ENCODE peak calls at places on chromosome 6, in ten cellular contexts. One of them, this sample, is unnamed.
A peak's percentile ranks its signal among the peaks of the same experiment; 100 is the strongest.

GRCh38 chr6:89406157-89406556 is 5.9 kb downstream of the RRAGD start:
- DNase-seq in heart left ventricle: no peak
- DNase-seq in thoracic aorta: no peak
- DNase-seq in heart right ventricle: no peak
- DNase-seq in body of pancreas: no peak
- DNase-seq in Caco-2: no peak
- DNase-seq in astrocyte of the spinal cord: no peak
- DNase-seq in GM12878: no peak
- DNase-seq in spleen: no peak
- DNase-seq in GM23248: no peak
- DNase-seq in this sample: no peak

GRCh38 chr6:70520575-70520974 is 46.2 kb upstream of the SDHAF4 start:
- DNase-seq in heart left ventricle: no peak
- DNase-seq in thoracic aorta: no peak
- DNase-seq in heart right ventricle: no peak
- DNase-seq in body of pancreas: no peak
- DNase-seq in Caco-2: no peak
- DNase-seq in astrocyte of the spinal cord: peak; percentile 7
- DNase-seq in GM12878: no peak
- DNase-seq in spleen: no peak
- DNase-seq in GM23248: peak; percentile 37
- DNase-seq in this sample: no peak

GRCh38 chr6:77368660-77369313 is 94.5 kb downstream of the HTR1B start:
- DNase-seq in heart left ventricle: peak; percentile 21
- DNase-seq in thoracic aorta: no peak
- DNase-seq in heart right ventricle: peak; percentile 18
- DNase-seq in body of pancreas: peak; percentile 74
- DNase-seq in Caco-2: no peak
- DNase-seq in astrocyte of the spinal cord: peak; percentile 3
- DNase-seq in GM12878: no peak
- DNase-seq in spleen: no peak
- DNase-seq in GM23248: peak; percentile 60
- DNase-seq in this sample: peak; percentile 36

GRCh38 chr6:37483917-37484785 is 15.5 kb downstream of the CCDC167 start:
- DNase-seq in heart left ventricle: peak; percentile 53
- DNase-seq in thoracic aorta: no peak
- DNase-seq in heart right ventricle: peak; percentile 48
- DNase-seq in body of pancreas: peak; percentile 67
- DNase-seq in Caco-2: peak; percentile 61
- DNase-seq in astrocyte of the spinal cord: peak; percentile 30
- DNase-seq in GM12878: no peak
- DNase-seq in spleen: peak; percentile 92
- DNase-seq in GM23248: peak; percentile 61
- DNase-seq in this sample: peak; percentile 51

GRCh38 chr6:80969439-80969838 is 783.0 kb downstream of the TENT5A start:
- DNase-seq in heart left ventricle: no peak
- DNase-seq in thoracic aorta: no peak
- DNase-seq in heart right ventricle: no peak
- DNase-seq in body of pancreas: no peak
- DNase-seq in Caco-2: no peak
- DNase-seq in astrocyte of the spinal cord: peak; percentile 26
- DNase-seq in GM12878: no peak
- DNase-seq in spleen: no peak
- DNase-seq in GM23248: peak; percentile 3
- DNase-seq in this sample: no peak

GRCh38 chr6:42498473-42499128 is 46.9 kb upstream of the TRERF1 start:
- DNase-seq in heart left ventricle: no peak
- DNase-seq in thoracic aorta: no peak
- DNase-seq in heart right ventricle: peak; percentile 11
- DNase-seq in body of pancreas: peak; percentile 23
- DNase-seq in Caco-2: peak; percentile 47
- DNase-seq in astrocyte of the spinal cord: no peak
- DNase-seq in GM12878: no peak
- DNase-seq in spleen: no peak
- DNase-seq in GM23248: no peak
- DNase-seq in this sample: peak; percentile 51

GRCh38 chr6:94862116-94862515 is 715.2 kb upstream of the MANEA start:
- DNase-seq in heart left ventricle: no peak
- DNase-seq in thoracic aorta: no peak
- DNase-seq in heart right ventricle: no peak
- DNase-seq in body of pancreas: no peak
- DNase-seq in Caco-2: no peak
- DNase-seq in astrocyte of the spinal cord: peak; percentile 10
- DNase-seq in GM12878: no peak
- DNase-seq in spleen: no peak
- DNase-seq in GM23248: no peak
- DNase-seq in this sample: no peak

GRCh38 chr6:55621993-55622392 is 43.0 kb upstream of the HMGCLL1 start:
- DNase-seq in heart left ventricle: no peak
- DNase-seq in thoracic aorta: no peak
- DNase-seq in heart right ventricle: no peak
- DNase-seq in body of pancreas: no peak
- DNase-seq in Caco-2: no peak
- DNase-seq in astrocyte of the spinal cord: no peak
- DNase-seq in GM12878: no peak
- DNase-seq in spleen: no peak
- DNase-seq in GM23248: no peak
- DNase-seq in this sample: no peak

GRCh38 chr6:24357336-24358218 is at the start of gene DCDC2:
- DNase-seq in heart left ventricle: no peak
- DNase-seq in thoracic aorta: no peak
- DNase-seq in heart right ventricle: no peak
- DNase-seq in body of pancreas: peak; percentile 97
- DNase-seq in Caco-2: peak; percentile 98
- DNase-seq in astrocyte of the spinal cord: no peak
- DNase-seq in GM12878: no peak
- DNase-seq in spleen: peak; percentile 78
- DNase-seq in GM23248: peak; percentile 29
- DNase-seq in this sample: peak; percentile 69

GRCh38 chr6:3001773-3002293 is 2.1 kb downstream of the NQO2 start:
- DNase-seq in heart left ventricle: no peak
- DNase-seq in thoracic aorta: no peak
- DNase-seq in heart right ventricle: peak; percentile 25
- DNase-seq in body of pancreas: peak; percentile 22
- DNase-seq in Caco-2: no peak
- DNase-seq in astrocyte of the spinal cord: peak; percentile 63
- DNase-seq in GM12878: no peak
- DNase-seq in spleen: no peak
- DNase-seq in GM23248: peak; percentile 93
- DNase-seq in this sample: peak; percentile 81

GRCh38 chr6:29624520-29624961 is 8.4 kb downstream of the GABBR1 start:
- DNase-seq in heart left ventricle: no peak
- DNase-seq in thoracic aorta: no peak
- DNase-seq in heart right ventricle: no peak
- DNase-seq in body of pancreas: no peak
- DNase-seq in Caco-2: no peak
- DNase-seq in astrocyte of the spinal cord: no peak
- DNase-seq in GM12878: no peak
- DNase-seq in spleen: no peak
- DNase-seq in GM23248: no peak
- DNase-seq in this sample: no peak

GRCh38 chr6:159988983-159989454 is 20.1 kb downstream of the IGF2R start:
- DNase-seq in heart left ventricle: no peak
- DNase-seq in thoracic aorta: no peak
- DNase-seq in heart right ventricle: no peak
- DNase-seq in body of pancreas: no peak
- DNase-seq in Caco-2: no peak
- DNase-seq in astrocyte of the spinal cord: peak; percentile 59
- DNase-seq in GM12878: no peak
- DNase-seq in spleen: peak; percentile 80
- DNase-seq in GM23248: peak; percentile 61
- DNase-seq in this sample: no peak

GRCh38 chr6:34049395-34050342 is 96.2 kb downstream of the GRM4 start:
- DNase-seq in heart left ventricle: no peak
- DNase-seq in thoracic aorta: no peak
- DNase-seq in heart right ventricle: no peak
- DNase-seq in body of pancreas: no peak
- DNase-seq in Caco-2: no peak
- DNase-seq in astrocyte of the spinal cord: no peak
- DNase-seq in GM12878: no peak
- DNase-seq in spleen: no peak
- DNase-seq in GM23248: no peak
- DNase-seq in this sample: no peak

GRCh38 chr6:114783783-114784182 is 441.0 kb upstream of the HS3ST5 start:
- DNase-seq in heart left ventricle: no peak
- DNase-seq in thoracic aorta: no peak
- DNase-seq in heart right ventricle: no peak
- DNase-seq in body of pancreas: no peak
- DNase-seq in Caco-2: no peak
- DNase-seq in astrocyte of the spinal cord: no peak
- DNase-seq in GM12878: no peak
- DNase-seq in spleen: no peak
- DNase-seq in GM23248: no peak
- DNase-seq in this sample: no peak

DNA sequence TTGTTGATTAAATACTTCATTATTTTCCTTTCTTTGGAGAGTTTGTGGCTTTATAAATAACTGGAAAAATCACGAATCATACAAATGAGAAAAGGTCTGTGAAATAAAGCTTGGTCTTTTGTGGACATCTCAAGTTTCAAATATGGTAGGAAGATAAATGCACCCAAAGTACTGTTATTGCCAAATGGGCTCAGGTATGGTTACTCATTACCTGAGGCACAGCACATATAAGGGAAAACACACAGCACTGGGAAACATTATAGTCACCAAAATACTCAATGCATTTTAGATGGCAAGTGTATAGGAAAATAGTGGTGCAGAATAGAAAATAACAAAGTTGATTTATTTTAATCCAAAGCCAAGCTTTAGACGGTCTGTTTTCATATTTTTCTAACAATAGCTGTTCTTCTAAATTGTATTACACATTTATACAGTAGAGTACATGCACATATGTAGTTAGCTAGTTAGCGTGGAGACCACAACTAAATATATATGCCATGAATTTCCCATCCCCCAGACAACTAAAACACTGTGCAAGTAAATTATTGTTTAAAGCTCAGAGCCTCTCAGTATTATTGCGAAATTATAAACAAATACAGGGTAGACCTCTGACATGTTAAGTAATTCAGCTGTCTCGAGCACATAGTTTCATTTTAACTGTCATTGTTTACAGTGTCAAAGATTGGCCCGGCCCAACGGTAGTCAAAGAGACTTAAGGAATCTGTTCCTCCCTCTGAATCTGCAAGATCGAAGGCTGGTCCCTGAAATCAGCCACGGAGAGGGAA is 335.9 kb downstream of the SYNE1 start:
- DNase-seq in heart left ventricle: no peak
- DNase-seq in thoracic aorta: no peak
- DNase-seq in heart right ventricle: no peak
- DNase-seq in body of pancreas: no peak
- DNase-seq in Caco-2: no peak
- DNase-seq in astrocyte of the spinal cord: no peak
- DNase-seq in GM12878: no peak
- DNase-seq in spleen: no peak
- DNase-seq in GM23248: no peak
- DNase-seq in this sample: peak; percentile 58
- H3K4me3 ChIP-seq in heart left ventricle: peak overlapping the region; percentile 52
- H3K4me3 ChIP-seq in thoracic aorta: peak overlapping the region; percentile 77
- H3K4me3 ChIP-seq in heart right ventricle: peak overlapping the region; percentile 74
- H3K4me3 ChIP-seq in body of pancreas: peak overlapping the region; percentile 36
- H3K4me3 ChIP-seq in Caco-2: peak overlapping the region; percentile 76
- H3K4me3 ChIP-seq in astrocyte of the spinal cord: peak overlapping the region; percentile 67
- H3K4me3 ChIP-seq in GM12878: peak overlapping the region; percentile 72
- H3K4me3 ChIP-seq in spleen: peak overlapping the region; percentile 62
- H3K4me3 ChIP-seq in GM23248: peak overlapping the region; percentile 80
- H3K4me3 ChIP-seq in this sample: peak overlapping the region; percentile 30

GRCh38 chr6:163668061-163668426 is 253.5 kb downstream of the QKI start:
- DNase-seq in heart left ventricle: no peak
- DNase-seq in thoracic aorta: no peak
- DNase-seq in heart right ventricle: no peak
- DNase-seq in body of pancreas: no peak
- DNase-seq in Caco-2: no peak
- DNase-seq in astrocyte of the spinal cord: no peak
- DNase-seq in GM12878: no peak
- DNase-seq in spleen: no peak
- DNase-seq in GM23248: no peak
- DNase-seq in this sample: no peak
- H3K4me3 ChIP-seq in heart left ventricle: no peak overlapping the region
- H3K4me3 ChIP-seq in thoracic aorta: no peak overlapping the region
- H3K4me3 ChIP-seq in heart right ventricle: no peak overlapping the region
- H3K4me3 ChIP-seq in body of pancreas: no peak overlapping the region
- H3K4me3 ChIP-seq in Caco-2: no peak overlapping the region
- H3K4me3 ChIP-seq in astrocyte of the spinal cord: no peak overlapping the region
- H3K4me3 ChIP-seq in GM12878: no peak overlapping the region
- H3K4me3 ChIP-seq in spleen: no peak overlapping the region
- H3K4me3 ChIP-seq in GM23248: no peak overlapping the region
- H3K4me3 ChIP-seq in this sample: no peak overlapping the region

GRCh38 chr6:108165714-108166663 is at the start of gene NR2E1:
- DNase-seq in heart left ventricle: no peak
- DNase-seq in thoracic aorta: no peak
- DNase-seq in heart right ventricle: no peak
- DNase-seq in body of pancreas: no peak
- DNase-seq in Caco-2: peak; percentile 57
- DNase-seq in astrocyte of the spinal cord: peak; percentile 28
- DNase-seq in GM12878: no peak
- DNase-seq in spleen: no peak
- DNase-seq in GM23248: peak; percentile 23
- DNase-seq in this sample: no peak
- H3K4me3 ChIP-seq in heart left ventricle: peak within 1 kb of the TSS; percentile 17
- H3K4me3 ChIP-seq in thoracic aorta: peak within 1 kb of the TSS; percentile 49
- H3K4me3 ChIP-seq in heart right ventricle: no peak within 1 kb of the TSS
- H3K4me3 ChIP-seq in body of pancreas: no peak within 1 kb of the TSS
- H3K4me3 ChIP-seq in Caco-2: peak within 1 kb of the TSS; percentile 50
- H3K4me3 ChIP-seq in astrocyte of the spinal cord: no peak within 1 kb of the TSS
- H3K4me3 ChIP-seq in GM12878: no peak within 1 kb of the TSS
- H3K4me3 ChIP-seq in spleen: peak within 1 kb of the TSS; percentile 16
- H3K4me3 ChIP-seq in GM23248: no peak within 1 kb of the TSS
- H3K4me3 ChIP-seq in this sample: peak within 1 kb of the TSS; percentile 3

GRCh38 chr6:116579143-116579542 is 7.8 kb downstream of the RWDD1 start:
- DNase-seq in heart left ventricle: no peak
- DNase-seq in thoracic aorta: no peak
- DNase-seq in heart right ventricle: no peak
- DNase-seq in body of pancreas: no peak
- DNase-seq in Caco-2: no peak
- DNase-seq in astrocyte of the spinal cord: no peak
- DNase-seq in GM12878: no peak
- DNase-seq in spleen: no peak
- DNase-seq in GM23248: peak; percentile 14
- DNase-seq in this sample: peak; percentile 9

GRCh38 chr6:116572162-116572561 is 858 bp downstream of the RWDD1 start:
- DNase-seq in heart left ventricle: peak; percentile 12
- DNase-seq in thoracic aorta: no peak
- DNase-seq in heart right ventricle: peak; percentile 23
- DNase-seq in body of pancreas: peak; percentile 50
- DNase-seq in Caco-2: no peak
- DNase-seq in astrocyte of the spinal cord: peak; percentile 58
- DNase-seq in GM12878: no peak
- DNase-seq in spleen: no peak
- DNase-seq in GM23248: peak; percentile 75
- DNase-seq in this sample: peak; percentile 69

GRCh38 chr6:116580198-116580597 is 8.9 kb downstream of the RWDD1 start:
- DNase-seq in heart left ventricle: no peak
- DNase-seq in thoracic aorta: no peak
- DNase-seq in heart right ventricle: no peak
- DNase-seq in body of pancreas: no peak
- DNase-seq in Caco-2: no peak
- DNase-seq in astrocyte of the spinal cord: peak; percentile 44
- DNase-seq in GM12878: no peak
- DNase-seq in spleen: no peak
- DNase-seq in GM23248: peak; percentile 73
- DNase-seq in this sample: no peak

GRCh38 chr6:116575227-116575626 is 3.9 kb downstream of the RWDD1 start:
- DNase-seq in heart left ventricle: no peak
- DNase-seq in thoracic aorta: no peak
- DNase-seq in heart right ventricle: no peak
- DNase-seq in body of pancreas: no peak
- DNase-seq in Caco-2: no peak
- DNase-seq in astrocyte of the spinal cord: no peak
- DNase-seq in GM12878: no peak
- DNase-seq in spleen: no peak
- DNase-seq in GM23248: no peak
- DNase-seq in this sample: no peak

GRCh38 chr6:116577486-116577885 is 6.2 kb downstream of the RWDD1 start:
- DNase-seq in heart left ventricle: no peak
- DNase-seq in thoracic aorta: no peak
- DNase-seq in heart right ventricle: no peak
- DNase-seq in body of pancreas: no peak
- DNase-seq in Caco-2: no peak
- DNase-seq in astrocyte of the spinal cord: no peak
- DNase-seq in GM12878: no peak
- DNase-seq in spleen: no peak
- DNase-seq in GM23248: no peak
- DNase-seq in this sample: no peak
- H3K4me3 ChIP-seq in heart left ventricle: no peak overlapping the region
- H3K4me3 ChIP-seq in thoracic aorta: no peak overlapping the region
- H3K4me3 ChIP-seq in heart right ventricle: no peak overlapping the region
- H3K4me3 ChIP-seq in body of pancreas: no peak overlapping the region
- H3K4me3 ChIP-seq in Caco-2: no peak overlapping the region
- H3K4me3 ChIP-seq in astrocyte of the spinal cord: no peak overlapping the region
- H3K4me3 ChIP-seq in GM12878: no peak overlapping the region
- H3K4me3 ChIP-seq in spleen: no peak overlapping the region
- H3K4me3 ChIP-seq in GM23248: no peak overlapping the region
- H3K4me3 ChIP-seq in this sample: no peak overlapping the region